ENCODE peak calls at places on chromosomes 4 and X, in seven cellular contexts. T is kidney epithelial cell, C is A549, I is natural killer cell, Z is upper lobe of right lung, R is endothelial cell, D is progenitor cell of endocrine pancreas. K is an unnamed sample.

GRCh38 chr4:114302472-114302871 is 296.1 kb upstream of the UGT8 start:
- DNase-seq in T (no peak), C (no peak), R (no peak), Z (no peak), D (no peak), I (no peak), K (no peak)

GRCh38 chrX:106898462-106898861 is 4.7 kb downstream of the RIPPLY1 start:
- DNase-seq in D (no peak), Z (no peak), I (no peak), C (peak), R (peak), T (no peak), K (peak)

GRCh38 chrX:124239911-124240310 is 92.5 kb upstream of the TEX13D start:
- DNase-seq in T (no peak), R (no peak), I (no peak), Z (no peak), C (no peak), D (no peak), K (no peak)

GRCh38 chrX:49930046-49930445 is 7.7 kb downstream of the CLCN5 start:
- DNase-seq in Z (no peak), I (no peak), D (no peak), C (no peak), R (no peak), T (no peak), K (peak)

GRCh38 chrX:40199704-40200103 is 101.9 kb upstream of the BCOR start:
- DNase-seq in R (no peak), D (no peak), I (no peak), C (no peak), Z (no peak), T (no peak), K (no peak)

GRCh38 chrX:143472334-143472938 is 44.8 kb downstream of the SPANXN3 start:
- DNase-seq in R (no peak), C (no peak), T (peak), D (no peak), I (no peak), Z (no peak), K (no peak)

GRCh38 chr4:170190265-170190664 is 100.5 kb upstream of the AADAT start:
- DNase-seq in T (no peak), Z (no peak), D (no peak), R (no peak), C (no peak), I (no peak), K (no peak)

GRCh38 chr4:36244257-36245084 is at the start of gene ARAP2:
- DNase-seq in I (peak), D (peak), T (no peak), C (peak), R (no peak), Z (peak), K (peak)

GRCh38 chr4:138903185-138903584 is 112.4 kb upstream of the NOCT start:
- DNase-seq in Z (no peak), D (no peak), R (no peak), T (no peak), I (no peak), C (no peak), K (no peak)

GRCh38 chr4:69835766-69836165 is 24.2 kb downstream of the SULT1E1 start:
- DNase-seq in R (no peak), C (no peak), I (no peak), Z (no peak), T (no peak), D (no peak), K (no peak)

GRCh38 chrX:66728818-66729271 is 90.0 kb upstream of the EDA2R start:
- DNase-seq in R (peak), D (peak), T (no peak), I (peak), C (peak), Z (peak), K (peak)

GRCh38 chrX:123976671-123977316 is 15.3 kb downstream of the STAG2 start:
- DNase-seq in C (peak), T (no peak), R (no peak), Z (no peak), I (no peak), D (no peak), K (peak)

GRCh38 chrX:9498236-9498635 is 33.4 kb downstream of the TBL1X start:
- DNase-seq in R (no peak), T (no peak), C (no peak), D (no peak), I (no peak), Z (no peak), K (no peak)

GRCh38 chrX:52353838-52354237 is 15.0 kb upstream of the XAGE2 start:
- DNase-seq in T (no peak), R (no peak), C (no peak), D (no peak), I (no peak), Z (no peak), K (peak)

GRCh38 chr4:173040200-173040599 is 128.4 kb upstream of the GALNT7 start:
- DNase-seq in C (no peak), D (no peak), Z (no peak), T (peak), I (no peak), R (no peak), K (peak)

GRCh38 chr4:74158561-74159396 is 861 bp downstream of the MTHFD2L start:
- DNase-seq in I (no peak), T (no peak), Z (no peak), C (no peak), D (no peak), R (no peak), K (peak)

GRCh38 chr4:148443550-148444295 is 1.5 kb upstream of the NR3C2 start:
- DNase-seq in C (no peak), Z (peak), R (peak), I (peak), D (peak), T (no peak), K (no peak)

GRCh38 chr4:118279920-118280432 is 72.8 kb downstream of the PRSS12 start:
- DNase-seq in R (no peak), C (no peak), Z (no peak), I (no peak), D (no peak), T (no peak), K (no peak)

GRCh38 chr4:152707632-152708031 is 27.8 kb upstream of the TMEM154 start:
- DNase-seq in Z (no peak), D (no peak), R (no peak), T (no peak), I (no peak), C (no peak), K (no peak)

GRCh38 chr4:142719854-142720541 is 126.1 kb downstream of the INPP4B start:
- DNase-seq in T (no peak), I (no peak), D (no peak), R (no peak), C (peak), Z (no peak), K (peak)

GRCh38 chr4:78669453-78669852 is 106.7 kb upstream of the BMP2K start:
- DNase-seq in T (no peak), C (peak), R (no peak), D (no peak), Z (no peak), I (no peak), K (no peak)

GRCh38 chr4:72128741-72129140 is 96.9 kb downstream of the NPFFR2 start:
- DNase-seq in C (no peak), I (no peak), D (no peak), R (no peak), Z (no peak), T (no peak), K (no peak)

GRCh38 chr4:98327694-98328093 is 66.5 kb downstream of the RAP1GDS1 start:
- DNase-seq in D (no peak), C (no peak), I (no peak), T (no peak), R (no peak), Z (no peak), K (no peak)

GRCh38 chrX:101357166-101357795 is 8.7 kb upstream of the TIMM8A start:
- DNase-seq in C (no peak), R (no peak), T (no peak), I (no peak), Z (no peak), D (no peak), K (peak)

GRCh38 chrX:98654565-98654964 is 1755.5 kb downstream of the PCDH19 start:
- DNase-seq in Z (no peak), C (no peak), T (no peak), D (no peak), R (no peak), I (no peak), K (no peak)

GRCh38 chr4:104490096-104490769 is 4.5 kb downstream of the CXXC4 start:
- DNase-seq in C (peak), D (no peak), T (no peak), I (no peak), Z (peak), R (no peak), K (no peak)

GRCh38 chrX:18898517-18898916 is 85.4 kb downstream of the PHKA2 start:
- DNase-seq in I (no peak), R (no peak), D (no peak), Z (no peak), T (no peak), C (no peak), K (no peak)

GRCh38 chrX:45743081-45743533 is 542.4 kb upstream of the DIPK2B start:
- DNase-seq in Z (no peak), T (no peak), I (no peak), C (peak), R (no peak), D (no peak), K (peak)

GRCh38 chr4:70583952-70584834 is 7.9 kb upstream of the AMBN start:
- DNase-seq in R (no peak), T (peak), C (no peak), Z (no peak), I (no peak), D (no peak), K (no peak)

GRCh38 chrX:142156567-142156966 is 48.5 kb downstream of the MAGEC2 start:
- DNase-seq in Z (no peak), I (no peak), C (no peak), R (no peak), D (no peak), T (no peak), K (no peak)

GRCh38 chrX:7926501-7926900 is 712 bp downstream of the PNPLA4 start:
- DNase-seq in T (no peak), I (no peak), R (no peak), C (no peak), D (no peak), Z (no peak), K (peak)

GRCh38 chrX:154799554-154800348 is 5.5 kb downstream of the MPP1 start:
- DNase-seq in Z (no peak), I (no peak), T (no peak), C (peak), D (no peak), R (peak), K (peak)

GRCh38 chrX:2894885-2895292 is 34.2 kb downstream of the ARSD start:
- DNase-seq in D (no peak), Z (no peak), R (no peak), I (no peak), T (no peak), C (no peak), K (peak)

GRCh38 chrX:30343206-30343605 is 34.0 kb upstream of the NR0B1 start:
- DNase-seq in Z (no peak), D (no peak), T (no peak), C (no peak), R (no peak), I (no peak), K (no peak)
- TF ChIP-seq CTCF in Z (no peak), D (peak), T (no peak), C (no peak), R (no peak), I (no peak), K (no peak)

GRCh38 chrX:47158131-47158530 is 13.1 kb downstream of the RBM10 start:
- DNase-seq in I (no peak), T (no peak), Z (no peak), C (no peak), D (no peak), R (no peak), K (no peak)

GRCh38 chrX:47158781-47159180 is 13.8 kb downstream of the RBM10 start:
- DNase-seq in C (no peak), R (no peak), T (no peak), I (no peak), Z (no peak), D (no peak), K (no peak)

GRCh38 chrX:47162927-47163583 is 18.0 kb downstream of the RBM10 start:
- DNase-seq in Z (no peak), T (no peak), C (no peak), R (no peak), I (no peak), D (no peak), K (no peak)

GRCh38 chrX:47164420-47164819 is 19.4 kb downstream of the RBM10 start:
- DNase-seq in I (no peak), C (no peak), Z (no peak), D (no peak), R (no peak), T (no peak), K (no peak)

DNA sequence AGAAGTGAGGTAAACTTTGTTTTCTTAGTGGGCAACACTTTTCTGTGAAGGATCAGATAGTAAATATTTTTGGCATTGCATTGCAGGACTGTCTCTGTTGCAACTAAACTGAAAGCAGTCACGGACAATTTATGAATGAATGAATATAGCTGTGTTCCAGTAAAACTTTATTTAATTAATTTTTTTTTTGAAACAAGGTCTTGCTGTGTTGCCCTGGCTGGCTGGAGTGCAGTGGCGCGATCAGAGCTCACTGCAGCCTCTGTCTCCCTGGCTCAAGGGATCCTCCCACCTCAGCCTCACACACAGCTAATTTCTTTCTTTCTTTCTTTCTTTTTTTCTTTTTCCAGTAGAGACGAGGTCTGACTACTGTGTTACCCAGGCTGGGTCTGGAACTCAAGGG is 15.8 kb downstream of the RBM10 start:
- DNase-seq in T (no peak), I (no peak), D (no peak), Z (no peak), R (no peak), C (no peak), K (no peak)
- TF ChIP-seq CTCF in T (no peak), I (no peak), D (no peak), Z (no peak), R (no peak), C (no peak), K (no peak)

GRCh38 chr4:151304755-151305154 is 20.6 kb downstream of the SH3D19 start:
- DNase-seq in Z (no peak), I (no peak), D (no peak), C (no peak), T (no peak), R (no peak), K (peak)
- TF ChIP-seq CTCF in Z (no peak), I (no peak), D (no peak), C (no peak), T (no peak), R (no peak), K (peak)

DNA sequence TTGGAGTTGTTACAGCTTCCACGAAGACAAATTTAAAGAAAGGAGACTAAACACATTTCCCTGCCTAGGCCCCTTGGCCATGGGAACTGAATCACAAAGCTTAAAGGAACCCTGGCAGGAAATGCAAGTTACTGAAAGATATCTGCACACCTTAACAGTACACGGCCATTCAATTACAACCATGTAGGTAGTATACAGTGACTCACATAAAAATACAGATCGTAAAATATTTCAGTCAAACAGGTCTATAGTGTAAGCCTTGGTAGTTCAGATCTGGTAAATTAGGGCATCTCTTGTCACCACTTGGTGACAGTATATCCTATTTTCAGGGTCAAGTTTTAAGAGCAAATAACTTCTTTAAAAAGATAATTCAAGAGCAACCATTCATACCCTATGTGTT is 112.0 kb downstream of the ATG4A start:
- DNase-seq in T (no peak), I (no peak), R (no peak), D (no peak), Z (no peak), C (no peak), K (no peak)
- TF ChIP-seq CTCF in T (no peak), I (no peak), R (no peak), D (no peak), Z (no peak), C (no peak), K (no peak)

GRCh38 chrX:23403849-23404248 is 69.2 kb downstream of the PTCHD1 start:
- DNase-seq in T (no peak), I (no peak), R (no peak), C (no peak), Z (no peak), D (no peak), K (peak)
- TF ChIP-seq CTCF in T (peak), I (no peak), R (no peak), C (no peak), Z (no peak), D (peak), K (peak)

GRCh38 chr4:6143603-6144181 is 56.7 kb downstream of the JAKMIP1 start:
- DNase-seq in R (no peak), C (no peak), D (no peak), I (no peak), T (no peak), Z (no peak), K (no peak)
- TF ChIP-seq CTCF in R (no peak), C (no peak), D (no peak), I (no peak), T (no peak), Z (no peak), K (no peak)

DNA sequence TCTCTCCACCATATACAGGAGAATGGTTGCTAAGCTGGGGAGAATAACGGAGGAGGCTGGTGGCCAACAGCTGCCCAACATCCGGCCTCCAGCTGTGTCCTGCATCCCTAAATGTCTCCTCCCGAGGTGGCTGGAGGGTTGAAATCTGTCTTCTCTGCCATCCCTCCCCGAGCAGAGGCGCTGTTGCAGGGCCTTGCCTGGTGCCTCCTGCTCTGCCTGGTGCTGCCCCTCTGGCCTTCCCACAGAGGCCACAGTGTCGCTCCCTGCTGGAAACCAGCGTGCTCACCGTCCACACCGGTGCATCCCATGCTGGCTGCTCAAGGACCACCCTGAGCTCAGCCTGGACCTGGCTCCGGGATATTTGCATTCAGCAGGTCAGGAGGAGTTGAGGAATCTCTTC is 115.2 kb downstream of the ENPP6 start:
- DNase-seq in R (no peak), C (no peak), D (no peak), T (no peak), I (no peak), Z (no peak), K (no peak)
- TF ChIP-seq CTCF in R (no peak), C (no peak), D (no peak), T (no peak), I (no peak), Z (no peak), K (no peak)

DNA sequence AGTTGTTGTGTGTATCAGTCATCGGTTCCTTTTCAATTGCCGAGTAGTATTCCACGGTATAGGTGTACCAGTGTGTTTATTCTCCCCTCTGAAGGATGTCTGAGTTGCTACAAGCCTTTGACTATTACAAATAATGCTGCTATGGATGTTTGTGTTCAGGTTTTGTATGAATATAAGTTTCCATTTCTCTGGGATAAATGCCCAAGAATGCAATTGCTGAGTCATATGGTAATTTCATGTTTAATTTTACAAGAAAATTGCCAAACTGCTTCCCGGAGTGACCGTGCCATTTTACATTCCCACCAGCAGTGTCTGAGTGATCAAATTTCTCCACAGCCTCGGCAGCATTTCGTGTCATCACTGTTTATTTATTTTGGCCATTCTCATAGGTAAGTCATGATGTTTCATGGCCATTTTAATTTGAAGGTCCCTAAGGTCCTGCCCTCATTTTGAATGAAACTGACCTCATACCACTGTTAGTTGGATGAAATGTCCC is 73.9 kb downstream of the IRF2 start:
- DNase-seq in T (no peak), Z (no peak), C (no peak), D (no peak), R (no peak), I (no peak), K (peak)
- TF ChIP-seq CTCF in T (no peak), Z (no peak), C (no peak), D (no peak), R (no peak), I (no peak), K (peak)

GRCh38 chr4:125828316-125828715 is 513.6 kb downstream of the FAT4 start:
- DNase-seq in I (no peak), D (no peak), R (no peak), T (no peak), Z (no peak), C (no peak), K (no peak)
- TF ChIP-seq CTCF in I (no peak), D (no peak), R (no peak), T (no peak), Z (no peak), C (no peak), K (no peak)

K was measured in choroid plexus epithelial cell.